ENCODE peak calls at places on chromosomes 3 and 15, in eight cellular contexts. F is CD4-positive, alpha-beta T cell; I is Panc1; L is CD8-positive, alpha-beta T cell; A is transverse colon; P is neural progenitor cell; Y is cardiac muscle cell; V is uterus. K is an unnamed sample.

GRCh38 chr3:45545476-45545875 is 49.1 kb upstream of the LIMD1 start:
- DNase-seq in L (no peak), P (no peak), A (no peak), Y (peak; percentile 10), I (no peak), V (no peak), F (no peak), K (no peak)

GRCh38 chr3:63824309-63824708 is 5.2 kb downstream of the C3orf49 start:
- DNase-seq in A (no peak), I (no peak), F (no peak), P (no peak), Y (peak; percentile 11), V (no peak), L (no peak), K (no peak)

GRCh38 chr3:55242921-55243320 is 244.2 kb downstream of the WNT5A start:
- DNase-seq in I (no peak), P (peak; percentile 72), L (no peak), A (no peak), F (no peak), Y (no peak), V (no peak), K (no peak)

GRCh38 chr15:78000927-78001249 is 76.6 kb downstream of the TBC1D2B start:
- DNase-seq in V (no peak), A (no peak), I (no peak), P (no peak), F (no peak), L (no peak), Y (no peak), K (no peak)

GRCh38 chr3:187628169-187628568 is 42.0 kb downstream of the SST start:
- DNase-seq in F (no peak), V (no peak), P (peak; percentile 83), Y (no peak), L (no peak), A (no peak), I (no peak), K (no peak)

GRCh38 chr3:156818890-156819289 is 7.3 kb upstream of the LEKR1 start:
- DNase-seq in A (no peak), L (no peak), I (no peak), P (no peak), Y (peak; percentile 69), V (no peak), F (no peak), K (no peak)

GRCh38 chr3:160671995-160672394 is 5.0 kb upstream of the ARL14 start:
- DNase-seq in Y (no peak), V (no peak), L (no peak), I (no peak), F (no peak), P (no peak), A (no peak), K (no peak)

GRCh38 chr3:8443829-8444791 is 57.5 kb upstream of the LMCD1 start:
- DNase-seq in I (peak; percentile 93), A (peak; percentile 88), Y (peak; percentile 99), F (no peak), V (peak; percentile 81), P (peak; percentile 84), L (no peak), K (peak; percentile 96)

GRCh38 chr3:41690766-41691563 is 270.9 kb downstream of the ULK4 start:
- DNase-seq in F (no peak), I (no peak), Y (peak; percentile 35), V (no peak), A (peak; percentile 35), P (no peak), L (no peak), K (no peak)

GRCh38 chr15:25784141-25784540 is 79.0 kb downstream of the ATP10A start:
- DNase-seq in I (no peak), V (no peak), L (no peak), F (no peak), A (no peak), P (no peak), Y (no peak), K (no peak)

GRCh38 chr15:25785643-25786029 is 77.5 kb downstream of the ATP10A start:
- DNase-seq in A (no peak), P (no peak), F (no peak), L (no peak), V (no peak), I (no peak), Y (no peak), K (no peak)

GRCh38 chr15:25784876-25785642 is 78.1 kb downstream of the ATP10A start:
- DNase-seq in P (no peak), I (no peak), V (no peak), A (no peak), F (no peak), L (no peak), Y (peak; percentile 16), K (no peak)

GRCh38 chr15:25783134-25783533 is 80.0 kb downstream of the ATP10A start:
- DNase-seq in Y (no peak), L (no peak), F (no peak), I (no peak), V (no peak), A (no peak), P (no peak), K (no peak)

GRCh38 chr15:25783607-25784131 is 79.5 kb downstream of the ATP10A start:
- DNase-seq in P (peak; percentile 68), L (peak; percentile 18), F (peak; percentile 43), A (no peak), I (no peak), V (no peak), Y (peak; percentile 33), K (no peak)
- TF ChIP-seq CTCF in P (peak; percentile 74), L (peak; percentile 32), F (peak; percentile 54), A (peak; percentile 17), I (no peak), V (no peak), Y (peak; percentile 38), K (peak; percentile 35)

DNA sequence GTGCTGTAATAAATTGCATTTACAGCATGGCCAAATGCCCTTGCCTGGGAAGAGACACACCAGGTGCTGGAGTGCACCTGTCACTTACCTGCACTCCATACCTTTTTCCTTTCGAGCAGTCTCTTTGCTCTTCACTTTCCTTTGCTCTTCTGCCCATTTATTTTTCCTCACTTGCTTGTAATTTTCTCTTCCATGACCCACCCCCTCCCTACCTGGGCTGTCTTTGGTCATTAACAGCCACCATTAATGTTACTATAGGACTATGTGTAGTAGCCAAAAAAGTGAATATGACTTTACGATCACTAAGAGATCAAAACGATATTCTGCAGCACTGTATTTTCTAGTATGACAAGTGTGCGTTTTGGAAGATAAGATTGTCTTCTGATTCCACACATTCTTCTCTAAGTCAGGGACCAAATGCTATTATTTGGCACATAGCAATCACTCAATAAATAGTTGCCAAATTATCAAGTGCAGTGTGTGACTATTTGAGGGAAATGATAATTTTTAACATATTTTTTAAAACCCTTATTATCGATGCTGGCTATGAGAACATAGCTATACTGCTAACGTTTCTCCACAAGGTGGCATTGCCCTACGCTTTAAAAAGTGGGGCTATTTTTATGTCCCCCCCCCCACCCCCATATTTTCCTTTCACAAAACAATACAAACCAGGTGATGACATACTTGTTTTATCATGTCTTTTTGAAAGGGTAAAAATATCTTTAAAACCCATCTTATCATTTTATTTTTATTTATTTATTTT is 114.4 kb downstream of the GHSR start:
- DNase-seq in P (no peak), F (no peak), V (no peak), Y (no peak), L (no peak), A (no peak), I (no peak), K (no peak)
- TF ChIP-seq CTCF in P (peak; percentile 26), F (no peak), V (no peak), Y (peak; percentile 30), L (no peak), A (no peak), I (peak; percentile 56), K (no peak)

GRCh38 chr15:83445653-83446052 is 1.5 kb upstream of the SH3GL3 start:
- DNase-seq in P (peak; percentile 21), V (no peak), I (no peak), L (no peak), F (no peak), Y (no peak), A (no peak), K (no peak)

GRCh38 chr15:83449250-83449671 is 2.1 kb downstream of the SH3GL3 start:
- DNase-seq in Y (no peak), P (no peak), A (no peak), F (no peak), L (no peak), I (no peak), V (no peak), K (no peak)

GRCh38 chr15:83444936-83445335 is 2.2 kb upstream of the SH3GL3 start:
- DNase-seq in Y (no peak), P (no peak), I (no peak), F (no peak), L (no peak), A (no peak), V (no peak), K (no peak)

GRCh38 chr15:83446417-83446816 is 724 bp upstream of the SH3GL3 start:
- DNase-seq in P (no peak), V (no peak), F (no peak), A (no peak), I (no peak), Y (no peak), L (no peak), K (no peak)

DNA sequence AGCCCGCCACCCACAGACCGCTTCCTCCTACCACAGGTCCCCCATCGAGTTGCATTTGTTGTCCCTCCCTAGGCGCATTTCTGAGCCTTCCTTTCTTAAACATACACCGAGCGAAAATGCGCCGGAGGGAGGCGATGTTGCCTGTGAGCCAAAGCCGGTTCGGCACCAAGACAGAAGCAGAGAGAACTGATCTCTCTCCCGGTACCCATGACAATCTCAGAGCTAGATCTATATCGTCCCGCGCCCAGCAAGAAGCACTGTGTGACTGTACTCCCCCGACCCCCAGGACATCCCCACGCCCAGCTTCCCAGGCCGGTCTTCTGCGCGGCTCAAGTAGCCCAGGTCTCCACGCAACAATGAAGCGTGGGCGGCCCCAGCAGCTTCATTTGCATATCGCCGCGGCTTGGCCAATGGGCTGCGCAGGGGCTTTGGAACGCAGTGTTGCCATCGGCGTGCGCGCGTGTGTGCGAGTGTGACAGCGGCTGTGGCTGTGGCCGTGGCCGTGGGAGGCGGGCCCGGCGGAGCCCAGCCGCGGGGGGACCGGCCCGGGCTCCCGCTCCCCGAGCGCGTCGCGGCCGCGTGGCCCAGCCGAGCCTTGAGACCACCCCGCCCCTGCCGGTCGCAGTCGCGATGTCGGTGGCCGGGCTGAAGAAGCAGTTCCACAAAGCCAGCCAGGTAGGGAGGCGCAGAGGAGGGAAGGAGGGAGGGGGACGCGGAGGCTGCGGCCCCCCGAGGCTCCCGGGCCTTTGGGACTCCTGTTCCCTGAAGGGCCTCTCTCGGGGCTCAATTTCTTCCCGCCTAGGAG is at the start of gene SH3GL3:
- DNase-seq in I (no peak), F (no peak), L (no peak), Y (peak; percentile 81), V (peak; percentile 65), P (peak; percentile 93), A (peak; percentile 49), K (no peak)
- TF ChIP-seq CTCF in I (no peak), F (no peak), L (no peak), Y (peak; percentile 54), V (no peak), P (peak; percentile 51), A (no peak), K (peak; percentile 46)

GRCh38 chr3:186497608-186498007 is 46.6 kb downstream of the CRYGS start:
- DNase-seq in P (no peak), L (no peak), Y (no peak), F (no peak), V (no peak), I (no peak), A (no peak), K (no peak)
- TF ChIP-seq CTCF in P (no peak), L (no peak), Y (no peak), F (no peak), V (no peak), I (no peak), A (no peak), K (no peak)

GRCh38 chr3:177893321-177893720 is 642.9 kb upstream of the KCNMB2 start:
- DNase-seq in I (no peak), V (no peak), L (no peak), F (no peak), P (no peak), A (no peak), Y (no peak), K (no peak)
- TF ChIP-seq CTCF in I (no peak), V (no peak), L (no peak), F (no peak), P (peak; percentile 7), A (no peak), Y (no peak), K (no peak)

K was measured in AG09319.